ENCODE peak calls at places on chromosomes 11 and 22, in ten cellular contexts. P, Z, C, W, G, T, H, X, S and M are unnamed samples. For H3K4me1 and H3K36me3, the result is how much of the 10 kb centered on the place peaks cover.

GRCh38 chr11:61152816-61153592 is 8.2 kb downstream of the VPS37C start:
- DNase-seq in P (no peak), Z (peak), C (no peak), W (no peak), G (peak), T (no peak), H (no peak), X (no peak), S (no peak), M (no peak)

GRCh38 chr11:78248903-78249302 is 60.2 kb downstream of the USP35 start:
- DNase-seq in P (no peak), Z (no peak), C (no peak), W (no peak), G (no peak), T (no peak), H (no peak), X (no peak), S (no peak), M (no peak)

GRCh38 chr11:130514316-130514715 is 65.9 kb downstream of the ADAMTS15 start:
- DNase-seq in P (no peak), Z (peak), C (peak), W (no peak), G (no peak), T (no peak), H (no peak), X (no peak), S (no peak), M (no peak)

GRCh38 chr11:67489203-67489859 is 6.5 kb downstream of the AIP start:
- DNase-seq in P (no peak), Z (no peak), C (no peak), W (no peak), G (no peak), T (peak), H (no peak), X (no peak), S (no peak), M (no peak)

GRCh38 chr22:38741166-38741565 is 14.6 kb downstream of the SUN2 start:
- DNase-seq in P (no peak), Z (no peak), C (no peak), W (no peak), G (no peak), T (no peak), H (no peak), X (no peak), S (no peak), M (no peak)

GRCh38 chr11:126182787-126183445 is 28.5 kb downstream of the RPUSD4 start:
- DNase-seq in P (no peak), Z (no peak), C (no peak), W (no peak), G (peak), T (no peak), H (no peak), X (no peak), S (no peak), M (no peak)

GRCh38 chr22:48889887-48890692 is 937.6 kb downstream of the BRD1 start:
- DNase-seq in P (peak), Z (no peak), C (no peak), W (no peak), G (peak), T (no peak), H (no peak), X (peak), S (no peak), M (no peak)

GRCh38 chr11:35847473-35847872 is 96.4 kb upstream of the LDLRAD3 start:
- DNase-seq in P (no peak), Z (no peak), C (no peak), W (no peak), G (no peak), T (no peak), H (no peak), X (no peak), S (no peak), M (no peak)

GRCh38 chr11:64086263-64086938 is 50.7 kb downstream of the FLRT1 start:
- DNase-seq in P (no peak), Z (peak), C (no peak), W (peak), G (no peak), T (peak), H (no peak), X (no peak), S (peak), M (no peak)

GRCh38 chr22:45731798-45732495 is 60.3 kb downstream of the ATXN10 start:
- DNase-seq in P (no peak), Z (peak), C (no peak), W (no peak), G (no peak), T (no peak), H (peak), X (no peak), S (no peak), M (no peak)

GRCh38 chr11:12069053-12069676 is 41.2 kb upstream of the MICAL2 start:
- DNase-seq in P (no peak), Z (no peak), C (peak), W (no peak), G (no peak), T (no peak), H (no peak), X (no peak), S (no peak), M (no peak)

GRCh38 chr11:44016129-44016528 is 31.7 kb upstream of the ACCSL start:
- DNase-seq in P (no peak), Z (peak), C (peak), W (peak), G (no peak), T (no peak), H (no peak), X (no peak), S (peak), M (peak)

GRCh38 chr22:49197500-49197899 is 630.2 kb downstream of the BRD1 start:
- DNase-seq in P (peak), Z (no peak), C (no peak), W (no peak), G (peak), T (no peak), H (no peak), X (peak), S (no peak), M (no peak)

GRCh38 chr11:3914807-3915206 is 59.3 kb downstream of the STIM1 start:
- DNase-seq in P (no peak), Z (peak), C (no peak), W (no peak), G (no peak), T (no peak), H (no peak), X (no peak), S (no peak), M (no peak)

GRCh38 chr11:120013325-120014250 is 124.3 kb downstream of the TRIM29 start:
- DNase-seq in P (peak), Z (peak), C (peak), W (no peak), G (no peak), T (peak), H (peak), X (no peak), S (peak), M (no peak)

GRCh38 chr11:131353761-131354160 is 16.7 kb upstream of the NTM start:
- DNase-seq in P (no peak), Z (no peak), C (no peak), W (no peak), G (no peak), T (no peak), H (no peak), X (no peak), S (no peak), M (no peak)

GRCh38 chr11:17343907-17344306 is 7.7 kb upstream of the NCR3LG1 start:
- DNase-seq in P (no peak), Z (peak), C (no peak), W (no peak), G (no peak), T (no peak), H (peak), X (no peak), S (no peak), M (no peak)

GRCh38 chr11:59551651-59552521 is 40.5 kb downstream of the OR4D9 start:
- DNase-seq in P (no peak), Z (peak), C (no peak), W (no peak), G (no peak), T (no peak), H (peak), X (no peak), S (peak), M (no peak)

GRCh38 chr11:72413914-72414628 is 20.3 kb downstream of the CLPB start:
- DNase-seq in P (peak), Z (peak), C (peak), W (peak), G (peak), T (peak), H (peak), X (peak), S (peak), M (peak)

GRCh38 chr11:10130872-10131271 is 163.1 kb downstream of the SBF2 start:
- DNase-seq in P (no peak), Z (no peak), C (no peak), W (no peak), G (no peak), T (no peak), H (no peak), X (no peak), S (no peak), M (no peak)

GRCh38 chr11:123434262-123434661 is 4.2 kb downstream of the GRAMD1B start:
- DNase-seq in P (no peak), Z (no peak), C (no peak), W (no peak), G (no peak), T (peak), H (peak), X (no peak), S (no peak), M (no peak)

GRCh38 chr11:102293873-102294601 is 23.2 kb upstream of the BIRC3 start:
- DNase-seq in P (no peak), Z (peak), C (no peak), W (no peak), G (no peak), T (no peak), H (peak), X (no peak), S (peak), M (no peak)

GRCh38 chr11:115503083-115503885 is 931 bp downstream of the CADM1 start:
- DNase-seq in P (peak), Z (peak), C (peak), W (peak), G (peak), T (peak), H (peak), X (peak), S (peak), M (no peak)

GRCh38 chr11:94130589-94131362 is 2.1 kb downstream of the PANX1 start:
- DNase-seq in P (no peak), Z (peak), C (no peak), W (no peak), G (no peak), T (no peak), H (no peak), X (no peak), S (peak), M (no peak)

GRCh38 chr11:4543561-4543960 is 1.4 kb upstream of the OR52M1 start:
- DNase-seq in P (no peak), Z (no peak), C (no peak), W (no peak), G (no peak), T (no peak), H (no peak), X (no peak), S (no peak), M (no peak)

GRCh38 chr11:65128182-65129145 is 5.9 kb downstream of the SYVN1 start:
- DNase-seq in P (no peak), Z (no peak), C (no peak), W (no peak), G (peak), T (no peak), H (no peak), X (no peak), S (no peak), M (no peak)

GRCh38 chr11:47850337-47850736 is 2.2 kb upstream of the NUP160 start:
- DNase-seq in P (no peak), Z (no peak), C (no peak), W (no peak), G (no peak), T (no peak), H (no peak), X (no peak), S (no peak), M (no peak)

GRCh38 chr11:12185914-12186313 is 75.5 kb downstream of the MICAL2 start:
- DNase-seq in P (no peak), Z (peak), C (no peak), W (no peak), G (no peak), T (no peak), H (no peak), X (peak), S (no peak), M (no peak)

GRCh38 chr22:17171016-17171312 is 11.9 kb upstream of the HDHD5 start:
- DNase-seq in P (no peak), Z (no peak), C (no peak), W (no peak), G (no peak), T (no peak), H (no peak), X (no peak), S (no peak), M (no peak)

GRCh38 chr11:17828311-17828751 is 93.8 kb downstream of the KCNC1 start:
- DNase-seq in P (no peak), Z (peak), C (no peak), W (no peak), G (no peak), T (peak), H (no peak), X (no peak), S (peak), M (peak)

GRCh38 chr11:12526789-12527188 is 147.4 kb upstream of the TEAD1 start:
- DNase-seq in P (no peak), Z (peak), C (no peak), W (no peak), G (no peak), T (no peak), H (no peak), X (no peak), S (no peak), M (no peak)

GRCh38 chr11:46361283-46362145 is 14.3 kb downstream of the DGKZ start:
- DNase-seq in P (no peak), Z (peak), C (no peak), W (no peak), G (peak), T (peak), H (no peak), X (peak), S (peak), M (no peak)

GRCh38 chr11:7892751-7893356 is 38.2 kb downstream of the OR10A6 start:
- DNase-seq in P (no peak), Z (peak), C (no peak), W (no peak), G (no peak), T (no peak), H (peak), X (no peak), S (peak), M (no peak)

GRCh38 chr22:37470087-37470445 is 16.1 kb downstream of the MFNG start:
- DNase-seq in P (no peak), Z (no peak), C (no peak), W (no peak), G (no peak), T (no peak), H (no peak), X (no peak), S (no peak), M (no peak)

GRCh38 chr22:43835736-43836135 is 23.6 kb upstream of the EFCAB6 start:
- DNase-seq in P (no peak), Z (no peak), C (no peak), W (no peak), G (no peak), T (no peak), H (no peak), X (no peak), S (no peak), M (no peak)

GRCh38 chr22:43832393-43833265 is 20.5 kb upstream of the EFCAB6 start:
- DNase-seq in P (peak), Z (no peak), C (no peak), W (no peak), G (peak), T (no peak), H (no peak), X (peak), S (no peak), M (no peak)

GRCh38 chr22:43831561-43832392 is 19.7 kb upstream of the EFCAB6 start:
- DNase-seq in P (peak), Z (no peak), C (no peak), W (no peak), G (peak), T (no peak), H (no peak), X (peak), S (no peak), M (no peak)

GRCh38 chr22:43835166-43835565 is 23.1 kb upstream of the EFCAB6 start:
- DNase-seq in P (no peak), Z (no peak), C (no peak), W (no peak), G (no peak), T (no peak), H (no peak), X (no peak), S (no peak), M (no peak)

DNA sequence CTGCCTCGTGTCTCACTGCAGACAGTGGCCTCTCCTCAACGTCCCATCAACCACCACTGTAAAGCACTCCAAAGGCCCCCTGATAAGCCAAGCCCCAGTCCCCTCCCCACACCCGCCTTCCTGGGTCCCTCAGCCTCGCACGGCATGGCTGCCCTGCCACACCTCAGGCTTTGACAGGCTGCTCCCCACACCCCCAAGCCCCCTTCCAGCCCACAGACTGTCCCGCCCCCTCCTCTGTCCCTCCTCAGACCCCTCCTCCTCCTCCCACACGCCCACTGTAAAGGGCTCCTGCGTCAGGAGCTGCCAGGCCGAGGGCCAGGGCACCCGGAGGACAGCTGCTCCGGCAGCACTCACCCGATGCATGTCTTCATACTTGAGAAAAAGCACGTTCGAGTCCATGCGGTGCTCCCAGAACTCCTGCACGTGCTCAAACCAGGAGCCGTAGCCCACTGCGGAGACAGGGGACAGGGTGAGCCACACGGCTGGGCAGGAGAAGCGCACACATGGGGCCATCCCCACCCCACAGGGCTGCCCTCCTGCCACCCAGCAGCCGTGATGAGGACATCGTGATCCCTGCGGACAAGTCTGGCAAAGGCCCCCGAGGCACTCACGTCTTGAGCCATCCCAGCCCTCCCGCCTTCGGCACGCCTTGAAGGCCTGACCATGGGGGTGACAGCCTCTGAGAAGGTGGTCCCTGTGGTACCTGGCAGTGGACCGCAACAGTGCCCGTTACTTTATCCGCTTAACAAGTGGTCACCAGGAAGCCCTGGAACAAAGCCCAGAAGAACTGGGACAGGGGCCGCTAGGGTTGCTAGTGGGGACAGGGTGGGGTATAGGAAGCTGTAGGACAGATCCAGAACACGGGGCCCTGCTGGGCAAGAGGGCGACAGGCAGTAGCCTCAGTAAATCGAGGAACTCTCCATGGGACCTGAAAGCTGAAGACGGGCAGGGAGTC is 21.5 kb upstream of the EFCAB6 start:
- DNase-seq in P (peak), Z (no peak), C (no peak), W (no peak), G (peak), T (no peak), H (no peak), X (peak), S (no peak), M (no peak)
- H3K4me1 ChIP-seq in P (under half), Z (under half), C (under half), W (under half), G (under half), T (under half), H (under half), X (under half), S (under half), M (under half)

DNA sequence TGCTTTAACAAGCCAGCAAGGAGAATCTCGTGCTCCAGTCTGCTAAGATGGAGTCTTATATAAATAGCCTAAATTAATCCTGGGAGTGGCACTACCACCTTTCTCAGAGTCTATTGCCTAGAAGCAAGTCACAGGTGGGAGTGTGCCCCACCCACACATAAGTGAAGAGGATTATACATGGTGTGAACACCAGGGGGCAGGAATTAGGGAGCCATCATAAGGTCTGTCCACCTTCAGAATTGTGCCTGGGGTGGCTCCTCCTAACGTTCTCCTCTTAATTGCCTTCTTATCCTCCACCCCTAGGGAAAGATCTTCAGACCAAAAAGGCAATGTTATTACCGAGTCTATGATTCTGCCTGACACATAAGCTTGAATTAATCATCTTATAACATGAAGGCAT is 276.8 kb upstream of the SESN3 start:
- DNase-seq in P (no peak), Z (no peak), C (no peak), W (no peak), G (no peak), T (no peak), H (peak), X (no peak), S (no peak), M (no peak)
- TF ChIP-seq CTCF in P (no peak), Z (peak), C (peak), W (no peak), G (no peak), T (no peak), H (peak), X (no peak), S (no peak), M (no peak)

GRCh38 chr11:66261578-66261977 is 6.9 kb upstream of the RAB1B start:
- DNase-seq in P (no peak), Z (no peak), C (no peak), W (no peak), G (peak), T (no peak), H (no peak), X (no peak), S (no peak), M (no peak)
- H3K36me3 ChIP-seq in P (under half), Z (under half), C (under half), W (under half), G (under half), T (under half), H (under half), X (under half), S (under half), M (under half)

DNA sequence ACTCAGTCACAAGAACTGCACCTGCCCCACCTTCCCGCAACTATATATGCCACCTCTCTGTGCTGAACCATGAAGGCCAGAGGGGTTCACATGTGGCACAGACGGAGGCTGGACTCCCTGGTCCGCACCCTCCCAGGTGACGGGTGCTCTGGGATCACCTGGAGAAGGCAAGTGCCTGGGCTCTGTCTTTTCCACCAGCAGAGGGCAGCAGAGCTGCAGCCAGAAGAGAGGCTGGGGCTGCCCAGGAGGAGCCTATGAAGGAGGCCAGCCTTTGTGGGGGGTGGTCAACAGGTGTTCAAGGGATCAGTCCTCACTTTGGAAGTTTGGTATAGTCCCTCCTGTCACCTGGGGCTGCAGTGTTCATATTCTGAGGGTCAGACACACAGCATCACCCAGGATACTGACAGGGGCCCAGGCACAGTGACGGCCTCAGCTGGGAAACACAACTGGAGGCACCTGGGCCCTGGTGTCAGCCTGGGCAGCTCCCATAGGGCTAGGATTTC is 39.2 kb upstream of the IGLL5 start:
- DNase-seq in P (peak), Z (peak), C (peak), W (peak), G (peak), T (peak), H (peak), X (peak), S (peak), M (no peak)
- H3K4me1 ChIP-seq in P (under half), Z (under half), C (under half), W (under half), G (under half), T (under half), H (under half), X (under half), S (under half), M (under half)